ENCODE peak calls at places on chromosomes 4 and X, in six cellular contexts. One of them, this sample, is unnamed.

GRCh38 chr4:25090516-25090915 is 59.8 kb upstream of the LGI2 start:
- DNase-seq in A549: no peak
- DNase-seq in K562: no peak
- DNase-seq in HepG2: no peak
- DNase-seq in GM12878: no peak
- DNase-seq in endothelial cell of umbilical vein: no peak
- DNase-seq in this sample: no peak

GRCh38 chrX:71541546-71542022 is 8.7 kb downstream of the OGT start:
- DNase-seq in A549: no peak
- DNase-seq in K562: no peak
- DNase-seq in HepG2: no peak
- DNase-seq in GM12878: no peak
- DNase-seq in endothelial cell of umbilical vein: peak; percentile 67
- DNase-seq in this sample: peak; percentile 44

GRCh38 chrX:87110142-87110541 is 407.5 kb upstream of the KLHL4 start:
- DNase-seq in A549: no peak
- DNase-seq in K562: no peak
- DNase-seq in HepG2: no peak
- DNase-seq in GM12878: no peak
- DNase-seq in endothelial cell of umbilical vein: no peak
- DNase-seq in this sample: no peak

GRCh38 chrX:125094901-125095300 is 224.8 kb upstream of the TEX13C start:
- DNase-seq in A549: no peak
- DNase-seq in K562: no peak
- DNase-seq in HepG2: no peak
- DNase-seq in GM12878: no peak
- DNase-seq in endothelial cell of umbilical vein: no peak
- DNase-seq in this sample: no peak

GRCh38 chrX:63664083-63664482 is 120.9 kb downstream of the ARHGEF9 start:
- DNase-seq in A549: no peak
- DNase-seq in K562: no peak
- DNase-seq in HepG2: no peak
- DNase-seq in GM12878: no peak
- DNase-seq in endothelial cell of umbilical vein: no peak
- DNase-seq in this sample: no peak

GRCh38 chr4:168877779-168878491 is 132.1 kb downstream of the CBR4 start:
- DNase-seq in A549: no peak
- DNase-seq in K562: no peak
- DNase-seq in HepG2: no peak
- DNase-seq in GM12878: no peak
- DNase-seq in endothelial cell of umbilical vein: peak; percentile 42
- DNase-seq in this sample: peak; percentile 45

GRCh38 chr4:126661194-126661593 is 971.6 kb upstream of the INTU start:
- DNase-seq in A549: no peak
- DNase-seq in K562: peak; percentile 15
- DNase-seq in HepG2: no peak
- DNase-seq in GM12878: no peak
- DNase-seq in endothelial cell of umbilical vein: no peak
- DNase-seq in this sample: no peak

GRCh38 chr4:109998867-109999303 is 86.2 kb downstream of the EGF start:
- DNase-seq in A549: peak; percentile 62
- DNase-seq in K562: peak; percentile 42
- DNase-seq in HepG2: peak; percentile 73
- DNase-seq in GM12878: peak; percentile 38
- DNase-seq in endothelial cell of umbilical vein: peak; percentile 59
- DNase-seq in this sample: peak; percentile 67

GRCh38 chr4:139814285-139815015 is 148.8 kb downstream of the MGST2 start:
- DNase-seq in A549: no peak
- DNase-seq in K562: no peak
- DNase-seq in HepG2: no peak
- DNase-seq in GM12878: no peak
- DNase-seq in endothelial cell of umbilical vein: peak; percentile 31
- DNase-seq in this sample: peak; percentile 13

GRCh38 chrX:21698274-21698673 is 40.1 kb upstream of the KLHL34 start:
- DNase-seq in A549: no peak
- DNase-seq in K562: no peak
- DNase-seq in HepG2: no peak
- DNase-seq in GM12878: no peak
- DNase-seq in endothelial cell of umbilical vein: no peak
- DNase-seq in this sample: peak; percentile 0

GRCh38 chr4:20015825-20016224 is 235.9 kb upstream of the SLIT2 start:
- DNase-seq in A549: no peak
- DNase-seq in K562: no peak
- DNase-seq in HepG2: no peak
- DNase-seq in GM12878: no peak
- DNase-seq in endothelial cell of umbilical vein: no peak
- DNase-seq in this sample: no peak

GRCh38 chrX:41684138-41684537 is 4.6 kb upstream of the GPR34 start:
- DNase-seq in A549: no peak
- DNase-seq in K562: no peak
- DNase-seq in HepG2: no peak
- DNase-seq in GM12878: no peak
- DNase-seq in endothelial cell of umbilical vein: peak; percentile 85
- DNase-seq in this sample: no peak

GRCh38 chrX:47321978-47322377 is 48.4 kb upstream of the ZNF157 start:
- DNase-seq in A549: no peak
- DNase-seq in K562: no peak
- DNase-seq in HepG2: no peak
- DNase-seq in GM12878: no peak
- DNase-seq in endothelial cell of umbilical vein: no peak
- DNase-seq in this sample: no peak

GRCh38 chrX:108307408-108308085 is 130.7 kb downstream of the COL4A6 start:
- DNase-seq in A549: peak; percentile 70
- DNase-seq in K562: no peak
- DNase-seq in HepG2: peak; percentile 78
- DNase-seq in GM12878: no peak
- DNase-seq in endothelial cell of umbilical vein: no peak
- DNase-seq in this sample: no peak

GRCh38 chrX:36978886-36979285 is 29.3 kb upstream of the FAM47C start:
- DNase-seq in A549: no peak
- DNase-seq in K562: no peak
- DNase-seq in HepG2: no peak
- DNase-seq in GM12878: no peak
- DNase-seq in endothelial cell of umbilical vein: peak; percentile 27
- DNase-seq in this sample: no peak

GRCh38 chr4:162645381-162645780 is 481.6 kb upstream of the FSTL5 start:
- DNase-seq in A549: peak; percentile 23
- DNase-seq in K562: no peak
- DNase-seq in HepG2: peak; percentile 4
- DNase-seq in GM12878: no peak
- DNase-seq in endothelial cell of umbilical vein: no peak
- DNase-seq in this sample: no peak

GRCh38 chrX:68686684-68687045 is 39.2 kb downstream of the STARD8 start:
- DNase-seq in A549: peak; percentile 42
- DNase-seq in K562: peak; percentile 36
- DNase-seq in HepG2: no peak
- DNase-seq in GM12878: no peak
- DNase-seq in endothelial cell of umbilical vein: no peak
- DNase-seq in this sample: peak; percentile 88

GRCh38 chr4:177308125-177308524 is 1.5 kb upstream of the NEIL3 start:
- DNase-seq in A549: peak; percentile 81
- DNase-seq in K562: no peak
- DNase-seq in HepG2: peak; percentile 12
- DNase-seq in GM12878: no peak
- DNase-seq in endothelial cell of umbilical vein: no peak
- DNase-seq in this sample: peak; percentile 93

GRCh38 chrX:150198776-150199175 is 164.3 kb upstream of the MAMLD1 start:
- DNase-seq in A549: no peak
- DNase-seq in K562: no peak
- DNase-seq in HepG2: no peak
- DNase-seq in GM12878: no peak
- DNase-seq in endothelial cell of umbilical vein: no peak
- DNase-seq in this sample: peak; percentile 21

GRCh38 chrX:78124304-78124703 is 15.1 kb downstream of the TAF9B start:
- DNase-seq in A549: peak; percentile 16
- DNase-seq in K562: no peak
- DNase-seq in HepG2: no peak
- DNase-seq in GM12878: no peak
- DNase-seq in endothelial cell of umbilical vein: no peak
- DNase-seq in this sample: peak; percentile 42

GRCh38 chr4:161554372-161554990 is 609.3 kb downstream of the FSTL5 start:
- DNase-seq in A549: peak; percentile 40
- DNase-seq in K562: no peak
- DNase-seq in HepG2: no peak
- DNase-seq in GM12878: no peak
- DNase-seq in endothelial cell of umbilical vein: peak; percentile 82
- DNase-seq in this sample: no peak

DNA sequence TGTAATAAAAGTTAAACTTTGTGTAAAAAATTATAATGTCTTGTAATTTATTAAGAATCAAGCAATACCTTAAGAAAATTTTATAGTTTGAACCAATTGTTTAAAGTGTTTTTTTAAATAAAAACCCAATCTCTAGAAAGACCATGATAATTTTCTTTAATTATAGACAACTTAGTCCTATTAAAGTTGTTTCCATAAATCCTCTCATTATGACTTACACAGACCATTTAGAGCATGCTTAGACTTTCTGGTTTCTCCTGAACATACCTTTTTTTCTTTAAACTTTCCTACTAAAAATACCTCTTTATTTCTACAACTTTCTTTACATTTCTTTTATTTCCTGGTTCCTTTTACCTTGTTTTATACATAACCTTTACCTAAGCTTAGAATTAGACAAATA is 837.4 kb downstream of the PCDH19 start:
- DNase-seq in A549: no peak
- DNase-seq in K562: no peak
- DNase-seq in HepG2: no peak
- DNase-seq in GM12878: no peak
- DNase-seq in endothelial cell of umbilical vein: no peak
- DNase-seq in this sample: no peak
- TF ChIP-seq MAX in A549: no peak
- TF ChIP-seq MAX in K562: no peak
- TF ChIP-seq MAX in HepG2: no peak
- TF ChIP-seq MAX in GM12878: no peak
- TF ChIP-seq MAX in endothelial cell of umbilical vein: no peak
- TF ChIP-seq MAX in this sample: no peak

DNA sequence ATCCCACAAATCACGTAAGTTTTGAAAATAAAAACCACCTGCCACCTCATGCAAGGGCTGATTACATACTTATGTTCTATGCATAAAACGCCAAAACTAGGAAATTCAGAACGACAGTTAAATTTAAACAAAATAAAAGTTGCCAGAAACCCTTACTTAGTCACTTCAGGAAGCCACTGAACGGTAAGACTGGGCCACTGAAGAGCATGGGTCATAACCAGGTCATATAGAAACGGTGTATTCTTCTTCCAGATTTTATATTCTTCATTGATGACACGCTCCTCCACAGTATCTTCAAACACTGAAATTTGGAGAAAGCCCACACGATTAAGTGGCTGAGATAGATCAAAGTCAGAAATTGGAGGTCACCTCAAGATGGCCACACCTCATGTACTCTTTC is 1.2 kb downstream of the RBBP7 start:
- DNase-seq in A549: no peak
- DNase-seq in K562: no peak
- DNase-seq in HepG2: no peak
- DNase-seq in GM12878: no peak
- DNase-seq in endothelial cell of umbilical vein: peak; percentile 1
- DNase-seq in this sample: no peak
- TF ChIP-seq MYC in A549: no peak
- TF ChIP-seq MYC in K562: no peak
- TF ChIP-seq MYC in HepG2: no peak
- TF ChIP-seq MYC in GM12878: no peak
- TF ChIP-seq MYC in endothelial cell of umbilical vein: no peak
- TF ChIP-seq MYC in this sample: no peak

GRCh38 chr4:98780111-98780549 is 121.7 kb upstream of the TSPAN5 start:
- DNase-seq in A549: no peak
- DNase-seq in K562: peak; percentile 68
- DNase-seq in HepG2: no peak
- DNase-seq in GM12878: no peak
- DNase-seq in endothelial cell of umbilical vein: no peak
- DNase-seq in this sample: no peak

GRCh38 chr4:98784947-98785693 is 126.7 kb upstream of the TSPAN5 start:
- DNase-seq in A549: no peak
- DNase-seq in K562: no peak
- DNase-seq in HepG2: no peak
- DNase-seq in GM12878: no peak
- DNase-seq in endothelial cell of umbilical vein: no peak
- DNase-seq in this sample: no peak

GRCh38 chr4:98780926-98781325 is 122.5 kb upstream of the TSPAN5 start:
- DNase-seq in A549: no peak
- DNase-seq in K562: no peak
- DNase-seq in HepG2: no peak
- DNase-seq in GM12878: no peak
- DNase-seq in endothelial cell of umbilical vein: no peak
- DNase-seq in this sample: no peak

GRCh38 chr4:98779021-98779420 is 120.6 kb upstream of the TSPAN5 start:
- DNase-seq in A549: no peak
- DNase-seq in K562: no peak
- DNase-seq in HepG2: no peak
- DNase-seq in GM12878: no peak
- DNase-seq in endothelial cell of umbilical vein: no peak
- DNase-seq in this sample: no peak

DNA sequence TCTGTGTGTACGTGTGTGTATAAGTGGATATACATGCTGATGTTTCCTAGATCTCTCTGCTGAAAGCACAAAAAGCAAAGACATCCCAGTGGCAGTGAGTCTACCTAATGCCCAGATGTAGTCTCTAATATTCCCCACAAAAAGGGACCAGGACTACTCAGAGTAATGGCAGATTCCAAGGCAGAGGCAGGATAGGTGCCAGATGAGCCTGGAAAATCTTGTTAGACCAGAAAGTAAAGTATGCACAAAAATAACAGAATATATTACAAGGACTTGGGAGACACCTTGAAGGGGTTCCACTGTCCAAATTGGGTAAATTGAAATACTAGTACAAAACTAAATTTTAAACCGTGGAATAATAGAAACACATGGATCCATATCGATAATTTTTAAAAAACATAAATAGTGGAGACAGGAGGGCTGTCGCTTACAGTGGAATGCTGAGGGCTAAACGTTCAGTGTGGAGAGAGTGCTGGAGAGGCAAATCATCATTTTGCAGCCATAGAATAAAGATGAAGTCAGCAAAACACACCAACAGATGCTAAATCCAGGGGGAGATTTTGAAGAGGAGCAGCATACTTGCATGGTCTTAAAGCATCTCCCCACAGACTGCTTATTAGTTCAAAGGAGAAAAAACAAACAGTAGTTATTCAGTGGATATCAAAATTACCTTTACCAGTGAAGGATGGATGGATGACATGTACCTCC is 123.4 kb upstream of the TSPAN5 start:
- DNase-seq in A549: no peak
- DNase-seq in K562: no peak
- DNase-seq in HepG2: no peak
- DNase-seq in GM12878: no peak
- DNase-seq in endothelial cell of umbilical vein: no peak
- DNase-seq in this sample: no peak
- TF ChIP-seq MAX in A549: no peak
- TF ChIP-seq MAX in K562: no peak
- TF ChIP-seq MAX in HepG2: no peak
- TF ChIP-seq MAX in GM12878: no peak
- TF ChIP-seq MAX in endothelial cell of umbilical vein: no peak
- TF ChIP-seq MAX in this sample: no peak

DNA sequence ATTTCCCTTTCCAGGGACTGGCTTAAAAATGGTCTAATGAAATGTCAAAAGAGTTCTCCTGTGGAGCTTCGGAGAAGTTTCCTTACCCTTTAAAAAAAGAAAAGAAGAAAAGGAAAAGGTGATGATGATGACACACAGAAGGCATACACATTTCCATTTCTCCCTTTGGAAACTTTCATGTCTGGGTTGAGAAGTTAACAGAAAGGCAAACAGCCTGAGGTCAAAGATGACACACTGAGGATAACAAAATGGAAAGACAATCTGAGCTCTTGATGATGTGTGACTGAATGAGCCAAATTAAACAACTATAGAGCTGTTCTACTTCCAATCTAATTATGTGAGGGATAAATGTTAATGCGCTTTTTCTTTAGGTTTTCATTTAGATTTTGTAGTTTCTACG is 32.2 kb downstream of the NFXL1 start:
- DNase-seq in A549: no peak
- DNase-seq in K562: no peak
- DNase-seq in HepG2: peak; percentile 30
- DNase-seq in GM12878: no peak
- DNase-seq in endothelial cell of umbilical vein: no peak
- DNase-seq in this sample: no peak
- TF ChIP-seq MYC in A549: no peak
- TF ChIP-seq MYC in K562: no peak
- TF ChIP-seq MYC in HepG2: no peak
- TF ChIP-seq MYC in GM12878: no peak
- TF ChIP-seq MYC in endothelial cell of umbilical vein: no peak
- TF ChIP-seq MYC in this sample: no peak